ENCODE peak calls at places on chromosomes 5 and 9, in six cellular contexts. A, Z, S, E, F and X are unnamed samples.

GRCh38 chr5:181170237-181170830 is 22.9 kb downstream of the OR2V2 start:
- DNase-seq in A (no peak), Z (no peak), S (no peak), E (no peak), F (no peak), X (peak; percentile 22)

GRCh38 chr5:135950611-135951010 is 4.2 kb downstream of the LECT2 start:
- DNase-seq in A (no peak), Z (peak; percentile 75), S (no peak), E (no peak), F (no peak), X (peak; percentile 6)

GRCh38 chr9:35518212-35518917 is 28.5 kb downstream of the RUSC2 start:
- DNase-seq in A (no peak), Z (peak; percentile 94), S (no peak), E (no peak), F (peak; percentile 96), X (peak; percentile 92)

GRCh38 chr9:134032456-134033222 is 7.4 kb downstream of the BRD3OS start:
- DNase-seq in A (no peak), Z (no peak), S (no peak), E (no peak), F (no peak), X (no peak)

GRCh38 chr9:121154782-121155181 is 46.9 kb downstream of the RAB14 start:
- DNase-seq in A (no peak), Z (peak; percentile 34), S (no peak), E (no peak), F (peak; percentile 81), X (no peak)

GRCh38 chr5:149605998-149606721 is 24.9 kb downstream of the ARHGEF37 start:
- DNase-seq in A (no peak), Z (peak; percentile 82), S (peak; percentile 95), E (no peak), F (peak; percentile 99), X (peak; percentile 99)

GRCh38 chr9:119078015-119078414 is 291.2 kb downstream of the BRINP1 start:
- DNase-seq in A (no peak), Z (no peak), S (no peak), E (no peak), F (no peak), X (no peak)

GRCh38 chr5:40615586-40616193 is 64.0 kb upstream of the PTGER4 start:
- DNase-seq in A (no peak), Z (peak; percentile 29), S (peak; percentile 33), E (no peak), F (no peak), X (no peak)

GRCh38 chr5:157828949-157829639 is 29.9 kb downstream of the CLINT1 start:
- DNase-seq in A (no peak), Z (no peak), S (no peak), E (no peak), F (peak; percentile 32), X (peak; percentile 27)

GRCh38 chr9:109709881-109710280 is 70.1 kb upstream of the PALM2AKAP2 start:
- DNase-seq in A (no peak), Z (no peak), S (no peak), E (no peak), F (no peak), X (no peak)

GRCh38 chr5:14048434-14048833 is 94.7 kb upstream of the TRIO start:
- DNase-seq in A (no peak), Z (peak; percentile 28), S (no peak), E (no peak), F (no peak), X (no peak)

GRCh38 chr5:138274189-138274853 is at the start of gene GFRA3:
- DNase-seq in A (peak; percentile 10), Z (no peak), S (no peak), E (no peak), F (no peak), X (peak; percentile 23)

GRCh38 chr9:74946686-74947085 is 6.0 kb downstream of the C9orf40 start:
- DNase-seq in A (no peak), Z (no peak), S (no peak), E (no peak), F (no peak), X (peak; percentile 17)

GRCh38 chr5:168295574-168296201 is 4.2 kb downstream of the WWC1 start:
- DNase-seq in A (no peak), Z (peak; percentile 82), S (no peak), E (no peak), F (peak; percentile 83), X (peak; percentile 70)

GRCh38 chr5:30849801-30850370 is 343.6 kb upstream of the CDH6 start:
- DNase-seq in A (no peak), Z (peak; percentile 86), S (peak; percentile 19), E (no peak), F (peak; percentile 2), X (peak; percentile 31)

GRCh38 chr9:134458111-134458845 is 132.0 kb downstream of the RXRA start:
- DNase-seq in A (no peak), Z (peak; percentile 55), S (no peak), E (no peak), F (no peak), X (peak; percentile 68)

GRCh38 chr5:395156-395920 is 47.6 kb upstream of the EXOC3 start:
- DNase-seq in A (no peak), Z (peak; percentile 94), S (no peak), E (no peak), F (no peak), X (peak; percentile 95)

GRCh38 chr5:21919417-21920022 is 933.6 kb downstream of the CDH12 start:
- DNase-seq in A (peak; percentile 53), Z (peak; percentile 45), S (peak; percentile 11), E (no peak), F (peak; percentile 57), X (peak; percentile 65)

GRCh38 chr5:449151-449550 is 6.2 kb downstream of the EXOC3 start:
- DNase-seq in A (no peak), Z (no peak), S (no peak), E (no peak), F (no peak), X (no peak)

GRCh38 chr5:172634106-172634899 is 6.8 kb upstream of the NEURL1B start:
- DNase-seq in A (no peak), Z (no peak), S (no peak), E (no peak), F (no peak), X (no peak)
- H3K27ac ChIP-seq in A (no peak overlapping the region), Z (no peak overlapping the region), S (no peak overlapping the region), E (no peak overlapping the region), F (no peak overlapping the region), X (no peak overlapping the region)

GRCh38 chr9:34237836-34238235 is 59.0 kb downstream of the UBAP1 start:
- DNase-seq in A (no peak), Z (no peak), S (no peak), E (no peak), F (no peak), X (peak; percentile 26)
- H3K27ac ChIP-seq in A (no peak overlapping the region), Z (no peak overlapping the region), S (no peak overlapping the region), E (no peak overlapping the region), F (no peak overlapping the region), X (no peak overlapping the region)

GRCh38 chr5:172641359-172642045 is 439 bp downstream of the NEURL1B start:
- DNase-seq in A (peak; percentile 58), Z (no peak), S (no peak), E (no peak), F (no peak), X (no peak)

GRCh38 chr5:172642046-172642409 is 965 bp downstream of the NEURL1B start:
- DNase-seq in A (no peak), Z (peak; percentile 21), S (no peak), E (no peak), F (no peak), X (peak; percentile 19)

GRCh38 chr5:172642926-172643325 is 1.9 kb downstream of the NEURL1B start:
- DNase-seq in A (no peak), Z (no peak), S (no peak), E (no peak), F (no peak), X (no peak)

GRCh38 chr5:172643392-172643871 is 2.4 kb downstream of the NEURL1B start:
- DNase-seq in A (no peak), Z (no peak), S (no peak), E (no peak), F (no peak), X (no peak)

GRCh38 chr5:172642511-172642910 is 1.4 kb downstream of the NEURL1B start:
- DNase-seq in A (no peak), Z (peak; percentile 26), S (no peak), E (no peak), F (no peak), X (peak; percentile 32)
- H3K27ac ChIP-seq in A (no peak overlapping the region), Z (no peak overlapping the region), S (peak overlapping the region; percentile 39), E (no peak overlapping the region), F (peak overlapping the region; percentile 80), X (no peak overlapping the region)

DNA sequence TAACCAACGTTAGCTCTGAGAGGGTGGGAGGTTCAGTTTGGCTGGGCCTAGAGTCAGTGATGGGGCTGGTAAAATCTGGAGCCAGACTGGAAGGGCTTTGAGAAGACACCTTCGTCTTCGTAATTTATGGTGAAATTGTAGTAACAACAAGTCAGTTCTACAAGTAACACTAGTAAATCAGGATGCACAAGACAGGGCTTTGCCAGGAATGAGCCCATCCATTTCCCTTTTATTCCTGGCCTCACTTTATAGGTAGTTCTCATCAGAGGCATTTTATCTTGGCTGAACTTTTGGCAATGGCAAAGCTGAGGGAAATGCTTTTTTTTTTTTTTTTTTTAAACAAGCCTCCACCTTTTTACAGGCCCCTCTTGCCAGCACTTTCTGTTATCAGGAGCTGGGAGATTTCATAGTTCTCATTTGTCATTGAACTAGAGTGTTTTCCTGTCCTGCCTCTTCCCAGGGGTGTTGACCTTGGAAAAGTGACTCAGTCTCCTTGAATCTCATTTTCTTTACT is 110.5 kb upstream of the KLF4 start:
- DNase-seq in A (no peak), Z (no peak), S (peak; percentile 49), E (no peak), F (no peak), X (no peak)
- H3K27ac ChIP-seq in A (no peak overlapping the region), Z (no peak overlapping the region), S (no peak overlapping the region), E (no peak overlapping the region), F (no peak overlapping the region), X (no peak overlapping the region)

GRCh38 chr5:134417707-134418106 is 6.0 kb upstream of the CDKN2AIPNL start:
- DNase-seq in A (no peak), Z (no peak), S (peak; percentile 76), E (no peak), F (no peak), X (no peak)
- H3K27ac ChIP-seq in A (no peak overlapping the region), Z (no peak overlapping the region), S (peak overlapping the region; percentile 12), E (no peak overlapping the region), F (no peak overlapping the region), X (no peak overlapping the region)

DNA sequence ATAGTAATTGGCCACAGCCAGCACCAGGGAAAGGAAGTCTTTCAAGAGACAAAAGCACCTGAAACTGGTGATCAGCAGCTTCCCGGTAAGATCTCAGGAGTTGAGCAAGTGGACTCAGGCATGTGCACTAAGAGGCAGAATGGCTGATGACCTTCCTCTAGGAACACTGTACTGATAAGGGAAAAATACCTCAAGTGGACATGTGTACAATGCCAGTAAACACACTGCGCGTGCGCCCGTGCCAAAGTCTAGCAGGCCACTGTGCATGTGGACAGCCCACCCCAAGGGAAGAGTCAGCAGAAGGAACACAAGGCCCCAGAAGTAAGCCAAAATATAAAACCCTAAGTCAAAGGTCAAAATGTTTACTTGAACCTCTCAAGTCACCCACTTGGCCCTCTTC is 423.0 kb downstream of the TUSC1 start:
- DNase-seq in A (no peak), Z (no peak), S (no peak), E (no peak), F (no peak), X (no peak)
- H3K27ac ChIP-seq in A (no peak overlapping the region), Z (no peak overlapping the region), S (no peak overlapping the region), E (no peak overlapping the region), F (no peak overlapping the region), X (no peak overlapping the region)

GRCh38 chr9:113219186-113219936 is 1.7 kb downstream of the FKBP15 start:
- DNase-seq in A (no peak), Z (no peak), S (no peak), E (no peak), F (no peak), X (no peak)
- H3K27ac ChIP-seq in A (no peak overlapping the region), Z (no peak overlapping the region), S (peak overlapping the region; percentile 36), E (no peak overlapping the region), F (no peak overlapping the region), X (peak overlapping the region; percentile 74)